ENCODE peak calls at places on chromosomes 13 and 19, in four cellular contexts. L is K562, I is HCT116, W is SK-N-SH. P is an unnamed sample.

GRCh38 chr19:45200614-45201013 is 22.0 kb downstream of the BLOC1S3 start:
- DNase-seq in L (peak; percentile 73), I (no peak), W (no peak), P (peak; percentile 62)

GRCh38 chr13:25874064-25874737 is 177.6 kb downstream of the SHISA2 start:
- DNase-seq in L (no peak), I (no peak), W (no peak), P (no peak)

GRCh38 chr19:47369923-47370625 is 21.0 kb downstream of the DHX34 start:
- DNase-seq in L (no peak), I (no peak), W (no peak), P (no peak)

GRCh38 chr19:16394111-16394510 is 69.5 kb downstream of the KLF2 start:
- DNase-seq in L (no peak), I (no peak), W (no peak), P (no peak)

GRCh38 chr13:41603917-41604316 is 146.6 kb downstream of the RGCC start:
- DNase-seq in L (peak; percentile 30), I (peak; percentile 29), W (no peak), P (no peak)

GRCh38 chr13:111225810-111226546 is 94.5 kb upstream of the TEX29 start:
- DNase-seq in L (no peak), I (no peak), W (no peak), P (no peak)

GRCh38 chr19:41426952-41427646 is at the start of gene B3GNT8:
- DNase-seq in L (peak; percentile 92), I (no peak), W (peak; percentile 71), P (peak; percentile 59)

GRCh38 chr19:40190891-40191835 is at the start of gene MAP3K10:
- DNase-seq in L (peak; percentile 85), I (no peak), W (peak; percentile 95), P (peak; percentile 53)

GRCh38 chr19:6674868-6675305 is 4.9 kb upstream of the TNFSF14 start:
- DNase-seq in L (peak; percentile 90), I (no peak), W (no peak), P (no peak)

GRCh38 chr19:56866563-56866962 is 26.0 kb upstream of the PEG3 start:
- DNase-seq in L (no peak), I (no peak), W (peak; percentile 17), P (no peak)

GRCh38 chr19:45568732-45569131 is 15.9 kb downstream of the OPA3 start:
- DNase-seq in L (no peak), I (peak; percentile 41), W (no peak), P (no peak)

GRCh38 chr19:15426485-15427349 is 7.9 kb upstream of the AKAP8L start:
- DNase-seq in L (peak; percentile 21), I (no peak), W (peak; percentile 63), P (no peak)

GRCh38 chr19:18438331-18439024 is 545 bp upstream of the ISYNA1 start:
- DNase-seq in L (peak; percentile 91), I (no peak), W (no peak), P (peak; percentile 63)

GRCh38 chr13:94558721-94559120 is 37.2 kb downstream of the TGDS start:
- DNase-seq in L (no peak), I (no peak), W (no peak), P (no peak)

GRCh38 chr13:40776681-40777165 is 5.7 kb upstream of the MRPS31 start:
- DNase-seq in L (peak; percentile 32), I (no peak), W (no peak), P (no peak)

GRCh38 chr19:41588497-41589209 is 12.7 kb downstream of the CEACAM21 start:
- DNase-seq in L (peak; percentile 43), I (no peak), W (no peak), P (peak; percentile 15)

GRCh38 chr19:18045307-18046013 is 37.5 kb downstream of the ARRDC2 start:
- DNase-seq in L (no peak), I (no peak), W (no peak), P (no peak)

GRCh38 chr19:10112037-10112751 is 701 bp downstream of the P2RY11 start:
- DNase-seq in L (peak; percentile 41), I (no peak), W (peak; percentile 28), P (no peak)

GRCh38 chr13:100100115-100100879 is 11.4 kb downstream of the PCCA start:
- DNase-seq in L (peak; percentile 9), I (no peak), W (no peak), P (peak; percentile 71)

GRCh38 chr13:29722415-29722814 is 126.9 kb upstream of the SLC7A1 start:
- DNase-seq in L (no peak), I (no peak), W (no peak), P (no peak)

GRCh38 chr13:73922728-73923393 is 211.3 kb downstream of the KLF12 start:
- DNase-seq in L (no peak), I (no peak), W (peak; percentile 39), P (no peak)

GRCh38 chr13:22031702-22032286 is 360.9 kb downstream of the FGF9 start:
- DNase-seq in L (no peak), I (no peak), W (no peak), P (no peak)

GRCh38 chr19:55591555-55591954 is 7.8 kb downstream of the FIZ1 start:
- DNase-seq in L (peak; percentile 28), I (no peak), W (no peak), P (no peak)

GRCh38 chr13:70905035-70905434 is 796.8 kb upstream of the KLHL1 start:
- DNase-seq in L (no peak), I (no peak), W (no peak), P (no peak)

GRCh38 chr13:106477303-106477702 is 58.2 kb downstream of the EFNB2 start:
- DNase-seq in L (no peak), I (no peak), W (no peak), P (no peak)

GRCh38 chr13:63463782-63464610 is 2048.3 kb upstream of the PCDH20 start:
- DNase-seq in L (no peak), I (no peak), W (no peak), P (no peak)

GRCh38 chr13:51230473-51231105 is 8.4 kb downstream of the FAM124A start:
- DNase-seq in L (no peak), I (no peak), W (no peak), P (no peak)

GRCh38 chr19:45676851-45677263 is 8.8 kb downstream of the GIPR start:
- DNase-seq in L (no peak), I (no peak), W (no peak), P (no peak)

GRCh38 chr19:2478756-2479555 is 3.0 kb downstream of the GADD45B start:
- DNase-seq in L (no peak), I (no peak), W (no peak), P (no peak)

GRCh38 chr19:49587227-49587626 is 3.8 kb upstream of the PRR12 start:
- DNase-seq in L (no peak), I (no peak), W (no peak), P (no peak)

GRCh38 chr19:51271015-51271600 is 20.2 kb downstream of the SIGLECL1 start:
- DNase-seq in L (no peak), I (no peak), W (peak; percentile 47), P (no peak)

GRCh38 chr19:29687244-29687896 is 22.1 kb downstream of the PLEKHF1 start:
- DNase-seq in L (peak; percentile 72), I (no peak), W (no peak), P (no peak)

GRCh38 chr19:29694166-29694565 is 20.9 kb downstream of the C19orf12 start:
- DNase-seq in L (no peak), I (no peak), W (no peak), P (no peak)

GRCh38 chr19:29687897-29688728 is 22.9 kb downstream of the PLEKHF1 start:
- DNase-seq in L (peak; percentile 83), I (no peak), W (no peak), P (no peak)

GRCh38 chr19:29694669-29695627 is 20.1 kb downstream of the C19orf12 start:
- DNase-seq in L (peak; percentile 70), I (no peak), W (peak; percentile 92), P (peak; percentile 66)

GRCh38 chr19:29690842-29691241 is 24.2 kb downstream of the C19orf12 start:
- DNase-seq in L (peak; percentile 89), I (peak; percentile 23), W (no peak), P (peak; percentile 67)
- TF ChIP-seq ELF1 in L (no peak), I (no peak), W (no peak), P (no peak)

GRCh38 chr13:67018775-67019174 is 211.4 kb downstream of the PCDH9 start:
- DNase-seq in L (no peak), I (no peak), W (no peak), P (no peak)

GRCh38 chr13:67023088-67023893 is 206.8 kb downstream of the PCDH9 start:
- DNase-seq in L (peak; percentile 5), I (no peak), W (no peak), P (no peak)
- TF ChIP-seq ELF1 in L (no peak), I (no peak), W (no peak), P (no peak)

GRCh38 chr13:79481685-79482052 is 714 bp downstream of the NDFIP2 start:
- DNase-seq in L (peak; percentile 32), I (no peak), W (peak; percentile 9), P (no peak)

GRCh38 chr13:79477968-79478367 is 3.0 kb upstream of the NDFIP2 start:
- DNase-seq in L (no peak), I (no peak), W (no peak), P (no peak)

GRCh38 chr13:79482271-79482970 is 1.5 kb downstream of the NDFIP2 start:
- DNase-seq in L (no peak), I (no peak), W (no peak), P (no peak)

GRCh38 chr13:79483302-79483701 is 2.3 kb downstream of the NDFIP2 start:
- DNase-seq in L (no peak), I (no peak), W (no peak), P (no peak)

DNA sequence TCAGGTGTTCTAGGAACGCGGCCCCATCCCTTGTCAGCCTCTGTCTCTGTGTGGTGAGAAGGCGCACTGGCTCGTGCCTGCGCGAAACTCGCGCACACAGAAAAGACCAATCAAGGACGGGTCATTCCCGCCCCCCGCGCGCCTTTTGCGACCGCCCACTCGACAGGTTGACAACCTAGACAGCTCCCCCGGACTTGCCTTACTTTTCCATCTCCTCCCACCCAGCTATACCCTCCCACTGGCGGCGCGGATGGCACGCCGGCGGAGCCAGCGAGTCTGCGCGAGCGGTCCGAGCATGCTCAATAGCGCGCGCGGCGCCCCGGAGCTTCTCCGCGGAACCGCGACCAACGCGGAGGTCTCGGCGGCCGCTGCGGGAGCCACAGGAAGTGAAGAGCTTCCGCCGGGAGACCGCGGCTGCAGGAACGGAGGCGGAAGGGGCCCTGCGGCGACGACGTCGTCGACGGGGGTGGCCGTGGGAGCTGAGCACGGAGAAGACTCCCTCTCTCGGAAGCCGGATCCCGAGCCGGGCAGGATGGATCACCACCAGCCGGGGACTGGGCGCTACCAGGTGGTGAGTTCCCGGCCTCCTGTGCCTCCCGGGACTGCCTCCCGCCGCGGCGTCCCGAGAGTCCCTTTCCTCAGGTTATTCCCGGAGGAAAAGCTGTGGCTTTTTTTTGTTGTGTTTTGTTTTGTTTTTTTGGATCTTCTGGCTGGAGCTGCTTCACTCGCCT is at the start of gene NDFIP2:
- DNase-seq in L (peak; percentile 91), I (peak; percentile 90), W (peak; percentile 87), P (peak; percentile 76)
- TF ChIP-seq ELF1 in L (peak; percentile 74), I (peak; percentile 33), W (peak; percentile 75), P (peak; percentile 79)

GRCh38 chr13:46354143-46355087 is 32.6 kb downstream of the RUBCNL start:
- DNase-seq in L (peak; percentile 8), I (peak; percentile 48), W (no peak), P (peak; percentile 68)
- TF ChIP-seq ELF1 in L (no peak), I (no peak), W (no peak), P (no peak)

P was measured in HepG2.